ENCODE peak calls at places on chromosomes 12 and 14, in four cellular contexts. Y is GM23248, N is hepatocyte, I is keratinocyte. S is an unnamed sample.
A peak's percentile ranks its signal among the peaks of the same experiment; 100 is the strongest.

GRCh38 chr12:68630598-68630997 is 19.9 kb downstream of the RAP1B start:
- DNase-seq in Y (no peak), I (no peak), N (no peak), S (no peak)

GRCh38 chr14:104465482-104466390 is 113.8 kb upstream of the C14orf180 start:
- DNase-seq in I (no peak), Y (no peak), N (no peak), S (no peak)

GRCh38 chr14:101109981-101110728 is 206.6 kb upstream of the RTL1 start:
- DNase-seq in Y (no peak), N (peak; percentile 55), I (no peak), S (no peak)

GRCh38 chr14:93967637-93968250 is 8.6 kb downstream of the ASB2 start:
- DNase-seq in I (no peak), Y (no peak), N (no peak), S (no peak)

GRCh38 chr12:64701283-64701682 is 57.9 kb downstream of the GNS start:
- DNase-seq in I (no peak), Y (no peak), N (no peak), S (no peak)

GRCh38 chr12:124737040-124737419 is 126.6 kb downstream of the SCARB1 start:
- DNase-seq in N (no peak), I (no peak), Y (no peak), S (peak; percentile 79)

GRCh38 chr14:100159865-100160533 is 554 bp upstream of the DEGS2 start:
- DNase-seq in N (peak; percentile 25), I (no peak), Y (no peak), S (no peak)

GRCh38 chr14:54532111-54533012 is 22.7 kb downstream of the CGRRF1 start:
- DNase-seq in Y (no peak), I (no peak), N (no peak), S (no peak)

GRCh38 chr14:23153891-23154796 is 29.3 kb downstream of the SLC7A8 start:
- DNase-seq in Y (peak; percentile 96), N (peak; percentile 74), I (no peak), S (peak; percentile 54)

GRCh38 chr12:104454997-104455396 is 1.8 kb upstream of the CHST11 start:
- DNase-seq in N (no peak), I (peak; percentile 57), Y (peak; percentile 83), S (peak; percentile 84)

GRCh38 chr12:107229827-107230226 is 136.5 kb upstream of the CRY1 start:
- DNase-seq in N (no peak), I (no peak), Y (no peak), S (no peak)

GRCh38 chr14:24692382-24693352 is 58.7 kb upstream of the GZMB start:
- DNase-seq in Y (no peak), I (no peak), N (no peak), S (no peak)

GRCh38 chr12:92185052-92185451 is 39.4 kb upstream of the BTG1 start:
- DNase-seq in Y (no peak), I (no peak), N (no peak), S (no peak)

GRCh38 chr12:5872745-5873144 is 72.3 kb downstream of the ANO2 start:
- DNase-seq in I (no peak), N (peak; percentile 42), Y (peak; percentile 27), S (peak; percentile 3)

GRCh38 chr14:21204167-21205025 is 48.5 kb upstream of the OR5AU1 start:
- DNase-seq in I (no peak), N (no peak), Y (no peak), S (no peak)

GRCh38 chr14:94469261-94469660 is 6.7 kb downstream of the SERPINA9 start:
- DNase-seq in Y (no peak), N (no peak), I (no peak), S (no peak)

GRCh38 chr14:71597955-71598659 is 334.1 kb upstream of the RGS6 start:
- DNase-seq in I (no peak), N (no peak), Y (no peak), S (no peak)

GRCh38 chr14:74612346-74613021 is 447 bp upstream of the LTBP2 start:
- DNase-seq in Y (peak; percentile 94), N (peak; percentile 93), I (no peak), S (peak; percentile 75)

GRCh38 chr12:19239616-19240234 is 110.2 kb downstream of the PLEKHA5 start:
- DNase-seq in N (no peak), Y (peak; percentile 74), I (no peak), S (peak; percentile 84)

GRCh38 chr12:89370850-89371249 is 18.5 kb upstream of the DUSP6 start:
- DNase-seq in I (peak; percentile 99), Y (peak; percentile 70), N (no peak), S (peak; percentile 97)

GRCh38 chr12:104624529-104624928 is 167.8 kb downstream of the CHST11 start:
- DNase-seq in I (no peak), N (no peak), Y (no peak), S (no peak)

GRCh38 chr12:110426300-110426910 is 22.9 kb upstream of the ANAPC7 start:
- DNase-seq in Y (no peak), N (peak; percentile 16), I (no peak), S (no peak)

GRCh38 chr12:68609955-68610434 is 704 bp upstream of the RAP1B start:
- DNase-seq in N (peak; percentile 23), Y (peak; percentile 63), I (no peak), S (peak; percentile 45)

GRCh38 chr12:104671407-104672095 is 214.8 kb downstream of the CHST11 start:
- DNase-seq in Y (peak; percentile 96), I (peak; percentile 35), N (peak; percentile 73), S (peak; percentile 91)

GRCh38 chr12:49334681-49335080 is 2.3 kb downstream of the C1QL4 start:
- DNase-seq in N (no peak), I (no peak), Y (no peak), S (no peak)

GRCh38 chr12:49334226-49334625 is 2.8 kb downstream of the C1QL4 start:
- DNase-seq in Y (no peak), N (no peak), I (no peak), S (no peak)

GRCh38 chr12:49336645-49337584 is at the start of gene C1QL4:
- DNase-seq in Y (peak; percentile 86), I (no peak), N (peak; percentile 93), S (peak; percentile 46)

GRCh38 chr12:49335118-49335954 is 1.7 kb downstream of the C1QL4 start:
- DNase-seq in N (no peak), Y (no peak), I (no peak), S (no peak)

GRCh38 chr12:49335955-49336644 is 888 bp downstream of the C1QL4 start:
- DNase-seq in N (peak; percentile 5), I (no peak), Y (no peak), S (no peak)
- TF ChIP-seq EZH2 in N (no peak), I (no peak), Y (no peak), S (peak; percentile 92)

GRCh38 chr12:22029991-22030390 is 16.0 kb upstream of the CMAS start:
- DNase-seq in Y (no peak), I (no peak), N (no peak), S (no peak)
- TF ChIP-seq EZH2 in Y (no peak), I (no peak), N (no peak), S (no peak)

GRCh38 chr14:102544034-102544744 is 34.6 kb upstream of the ANKRD9 start:
- DNase-seq in I (no peak), N (peak; percentile 18), Y (peak; percentile 16), S (no peak)
- TF ChIP-seq EZH2 in I (no peak), N (no peak), Y (no peak), S (peak; percentile 82)

GRCh38 chr14:28760431-28760996 is 6.1 kb upstream of the FOXG1 start:
- DNase-seq in Y (no peak), I (no peak), N (no peak), S (no peak)

GRCh38 chr14:28761438-28762289 is 4.9 kb upstream of the FOXG1 start:
- DNase-seq in N (no peak), Y (no peak), I (no peak), S (no peak)

GRCh38 chr14:28763914-28764848 is 2.4 kb upstream of the FOXG1 start:
- DNase-seq in N (no peak), Y (no peak), I (no peak), S (peak; percentile 30)

GRCh38 chr14:28762949-28763313 is 3.7 kb upstream of the FOXG1 start:
- DNase-seq in I (no peak), Y (no peak), N (no peak), S (no peak)

GRCh38 chr14:28762290-28762948 is 4.2 kb upstream of the FOXG1 start:
- DNase-seq in Y (no peak), I (no peak), N (no peak), S (no peak)
- TF ChIP-seq EZH2 in Y (no peak), I (peak; percentile 64), N (peak; percentile 46), S (no peak)

S was measured in fibroblast of lung.